ENCODE peak calls at places on chromosomes 2 and 18, in five cellular contexts. One of them, this sample, is unnamed.

GRCh38 chr2:9097871-9098270 is 94.4 kb upstream of the MBOAT2 start:
- DNase-seq in HFFc6: no peak
- DNase-seq in fibroblast of pulmonary artery: no peak
- DNase-seq in left kidney: no peak
- DNase-seq in HT-29: no peak
- DNase-seq in this sample: no peak

GRCh38 chr2:241082338-241083090 is 19.6 kb downstream of the MTERF4 start:
- DNase-seq in HFFc6: no peak
- DNase-seq in fibroblast of pulmonary artery: no peak
- DNase-seq in left kidney: no peak
- DNase-seq in HT-29: no peak
- DNase-seq in this sample: no peak

GRCh38 chr2:230225486-230225885 is at the start of gene SP140:
- DNase-seq in HFFc6: no peak
- DNase-seq in fibroblast of pulmonary artery: no peak
- DNase-seq in left kidney: no peak
- DNase-seq in HT-29: no peak
- DNase-seq in this sample: no peak

GRCh38 chr2:71277536-71278103 is 50.7 kb upstream of the PAIP2B start:
- DNase-seq in HFFc6: no peak
- DNase-seq in fibroblast of pulmonary artery: peak; percentile 21
- DNase-seq in left kidney: peak; percentile 72
- DNase-seq in HT-29: peak; percentile 75
- DNase-seq in this sample: no peak

GRCh38 chr18:2602844-2603243 is 31.5 kb downstream of the NDC80 start:
- DNase-seq in HFFc6: no peak
- DNase-seq in fibroblast of pulmonary artery: no peak
- DNase-seq in left kidney: no peak
- DNase-seq in HT-29: no peak
- DNase-seq in this sample: no peak

GRCh38 chr18:74013955-74014354 is 133.7 kb downstream of the FBXO15 start:
- DNase-seq in HFFc6: peak; percentile 74
- DNase-seq in fibroblast of pulmonary artery: peak; percentile 73
- DNase-seq in left kidney: peak; percentile 7
- DNase-seq in HT-29: peak; percentile 2
- DNase-seq in this sample: no peak

GRCh38 chr2:6694555-6694954 is 171.2 kb downstream of the CMPK2 start:
- DNase-seq in HFFc6: no peak
- DNase-seq in fibroblast of pulmonary artery: no peak
- DNase-seq in left kidney: no peak
- DNase-seq in HT-29: no peak
- DNase-seq in this sample: peak; percentile 58

GRCh38 chr2:174765576-174765975 is 1.3 kb upstream of the CHRNA1 start:
- DNase-seq in HFFc6: no peak
- DNase-seq in fibroblast of pulmonary artery: no peak
- DNase-seq in left kidney: no peak
- DNase-seq in HT-29: no peak
- DNase-seq in this sample: no peak

GRCh38 chr2:240731327-240731626 is 39.6 kb downstream of the AQP12A start:
- DNase-seq in HFFc6: no peak
- DNase-seq in fibroblast of pulmonary artery: no peak
- DNase-seq in left kidney: no peak
- DNase-seq in HT-29: no peak
- DNase-seq in this sample: no peak

GRCh38 chr2:27307545-27308358 is 493 bp downstream of the UCN start:
- DNase-seq in HFFc6: no peak
- DNase-seq in fibroblast of pulmonary artery: no peak
- DNase-seq in left kidney: no peak
- DNase-seq in HT-29: no peak
- DNase-seq in this sample: no peak

GRCh38 chr2:236042087-236042486 is 126.1 kb downstream of the GBX2 start:
- DNase-seq in HFFc6: no peak
- DNase-seq in fibroblast of pulmonary artery: no peak
- DNase-seq in left kidney: no peak
- DNase-seq in HT-29: no peak
- DNase-seq in this sample: no peak

GRCh38 chr2:241237949-241238371 is 49.5 kb downstream of the ANO7 start:
- DNase-seq in HFFc6: no peak
- DNase-seq in fibroblast of pulmonary artery: no peak
- DNase-seq in left kidney: no peak
- DNase-seq in HT-29: no peak
- DNase-seq in this sample: no peak

GRCh38 chr2:149733936-149734685 is 146.5 kb upstream of the MMADHC start:
- DNase-seq in HFFc6: peak; percentile 55
- DNase-seq in fibroblast of pulmonary artery: peak; percentile 88
- DNase-seq in left kidney: peak; percentile 79
- DNase-seq in HT-29: peak; percentile 22
- DNase-seq in this sample: no peak

GRCh38 chr2:127106457-127106997 is 427 bp downstream of the BIN1 start:
- DNase-seq in HFFc6: no peak
- DNase-seq in fibroblast of pulmonary artery: no peak
- DNase-seq in left kidney: no peak
- DNase-seq in HT-29: no peak
- DNase-seq in this sample: no peak

GRCh38 chr2:24203787-24204150 is 28.9 kb downstream of the FAM228A start:
- DNase-seq in HFFc6: no peak
- DNase-seq in fibroblast of pulmonary artery: no peak
- DNase-seq in left kidney: no peak
- DNase-seq in HT-29: no peak
- DNase-seq in this sample: no peak

GRCh38 chr2:157427003-157427921 is 16.6 kb downstream of the CYTIP start:
- DNase-seq in HFFc6: no peak
- DNase-seq in fibroblast of pulmonary artery: no peak
- DNase-seq in left kidney: no peak
- DNase-seq in HT-29: no peak
- DNase-seq in this sample: no peak

GRCh38 chr18:63262369-63263335 is 56.9 kb downstream of the BCL2 start:
- DNase-seq in HFFc6: no peak
- DNase-seq in fibroblast of pulmonary artery: peak; percentile 2
- DNase-seq in left kidney: no peak
- DNase-seq in HT-29: no peak
- DNase-seq in this sample: no peak

GRCh38 chr2:10514743-10515142 is 66.6 kb upstream of the ODC1 start:
- DNase-seq in HFFc6: peak; percentile 97
- DNase-seq in fibroblast of pulmonary artery: peak; percentile 77
- DNase-seq in left kidney: no peak
- DNase-seq in HT-29: peak; percentile 70
- DNase-seq in this sample: no peak

GRCh38 chr2:47720036-47720435 is 62.9 kb upstream of the MSH6 start:
- DNase-seq in HFFc6: no peak
- DNase-seq in fibroblast of pulmonary artery: no peak
- DNase-seq in left kidney: peak; percentile 21
- DNase-seq in HT-29: no peak
- DNase-seq in this sample: no peak

GRCh38 chr18:55153346-55153745 is 194.1 kb upstream of the CCDC68 start:
- DNase-seq in HFFc6: no peak
- DNase-seq in fibroblast of pulmonary artery: no peak
- DNase-seq in left kidney: no peak
- DNase-seq in HT-29: no peak
- DNase-seq in this sample: no peak

GRCh38 chr18:60883594-60883993 is 449.6 kb upstream of the CDH20 start:
- DNase-seq in HFFc6: no peak
- DNase-seq in fibroblast of pulmonary artery: no peak
- DNase-seq in left kidney: no peak
- DNase-seq in HT-29: no peak
- DNase-seq in this sample: no peak